ENCODE peak calls at places on chromosome 6, in five cellular contexts. One of them, this sample, is unnamed.

GRCh38 chr6:37866590-37867507 is 47.3 kb downstream of the ZFAND3 start:
- DNase-seq in astrocyte: no peak
- DNase-seq in OCI-LY7: no peak
- DNase-seq in hepatocyte: no peak
- DNase-seq in SK-N-SH: no peak
- DNase-seq in this sample: no peak

GRCh38 chr6:53020005-53020744 is 25.1 kb upstream of the GSTA4 start:
- DNase-seq in OCI-LY7: no peak
- DNase-seq in astrocyte: no peak
- DNase-seq in hepatocyte: no peak
- DNase-seq in SK-N-SH: peak; percentile 40
- DNase-seq in this sample: no peak

GRCh38 chr6:122956376-122956775 is 39.7 kb upstream of the CLVS2 start:
- DNase-seq in astrocyte: no peak
- DNase-seq in hepatocyte: no peak
- DNase-seq in OCI-LY7: no peak
- DNase-seq in SK-N-SH: no peak
- DNase-seq in this sample: no peak

GRCh38 chr6:20211941-20212391 is 303 bp downstream of the MBOAT1 start:
- DNase-seq in astrocyte: peak; percentile 36
- DNase-seq in SK-N-SH: no peak
- DNase-seq in OCI-LY7: no peak
- DNase-seq in hepatocyte: peak; percentile 78
- DNase-seq in this sample: no peak

GRCh38 chr6:98977606-98978292 is 30.0 kb upstream of the FBXL4 start:
- DNase-seq in hepatocyte: no peak
- DNase-seq in astrocyte: no peak
- DNase-seq in OCI-LY7: no peak
- DNase-seq in SK-N-SH: no peak
- DNase-seq in this sample: no peak

GRCh38 chr6:24060982-24061754 is 64.8 kb upstream of the NRSN1 start:
- DNase-seq in OCI-LY7: no peak
- DNase-seq in hepatocyte: no peak
- DNase-seq in astrocyte: no peak
- DNase-seq in SK-N-SH: no peak
- DNase-seq in this sample: no peak

GRCh38 chr6:89268776-89269175 is 46.3 kb downstream of the GABRR2 start:
- DNase-seq in astrocyte: no peak
- DNase-seq in OCI-LY7: no peak
- DNase-seq in hepatocyte: no peak
- DNase-seq in SK-N-SH: no peak
- DNase-seq in this sample: no peak

GRCh38 chr6:80197474-80197873 is 91.0 kb downstream of the BCKDHB start:
- DNase-seq in OCI-LY7: no peak
- DNase-seq in astrocyte: peak; percentile 48
- DNase-seq in SK-N-SH: no peak
- DNase-seq in hepatocyte: no peak
- DNase-seq in this sample: no peak

GRCh38 chr6:112231609-112232060 is 22.7 kb downstream of the LAMA4 start:
- DNase-seq in hepatocyte: no peak
- DNase-seq in OCI-LY7: no peak
- DNase-seq in astrocyte: peak; percentile 79
- DNase-seq in SK-N-SH: no peak
- DNase-seq in this sample: no peak

GRCh38 chr6:28808383-28808782 is 115.4 kb downstream of the TRIM27 start:
- DNase-seq in astrocyte: no peak
- DNase-seq in hepatocyte: no peak
- DNase-seq in SK-N-SH: no peak
- DNase-seq in OCI-LY7: no peak
- DNase-seq in this sample: no peak

GRCh38 chr6:149842331-149842730 is 21.8 kb downstream of the LRP11 start:
- DNase-seq in astrocyte: no peak
- DNase-seq in OCI-LY7: no peak
- DNase-seq in hepatocyte: no peak
- DNase-seq in SK-N-SH: no peak
- DNase-seq in this sample: no peak

GRCh38 chr6:56259682-56260081 is 12.3 kb upstream of the COL21A1 start:
- DNase-seq in SK-N-SH: no peak
- DNase-seq in OCI-LY7: no peak
- DNase-seq in astrocyte: peak; percentile 39
- DNase-seq in hepatocyte: peak; percentile 27
- DNase-seq in this sample: no peak

GRCh38 chr6:116278853-116279231 is 888 bp downstream of the TSPYL1 start:
- DNase-seq in SK-N-SH: peak; percentile 44
- DNase-seq in OCI-LY7: no peak
- DNase-seq in astrocyte: no peak
- DNase-seq in hepatocyte: no peak
- DNase-seq in this sample: no peak

GRCh38 chr6:136753624-136754023 is 38.7 kb downstream of the MAP3K5 start:
- DNase-seq in astrocyte: no peak
- DNase-seq in SK-N-SH: no peak
- DNase-seq in OCI-LY7: no peak
- DNase-seq in hepatocyte: no peak
- DNase-seq in this sample: no peak

GRCh38 chr6:101741474-101742171 is 348.1 kb downstream of the GRIK2 start:
- DNase-seq in SK-N-SH: no peak
- DNase-seq in astrocyte: no peak
- DNase-seq in hepatocyte: no peak
- DNase-seq in OCI-LY7: no peak
- DNase-seq in this sample: no peak

GRCh38 chr6:32082951-32083350 is 26.2 kb downstream of the TNXB start:
- DNase-seq in SK-N-SH: no peak
- DNase-seq in astrocyte: peak; percentile 75
- DNase-seq in OCI-LY7: no peak
- DNase-seq in hepatocyte: no peak
- DNase-seq in this sample: no peak

GRCh38 chr6:139172567-139172966 is 37.7 kb downstream of the HECA start:
- DNase-seq in OCI-LY7: no peak
- DNase-seq in SK-N-SH: no peak
- DNase-seq in hepatocyte: no peak
- DNase-seq in astrocyte: no peak
- DNase-seq in this sample: no peak

GRCh38 chr6:155078331-155078745 is 83.2 kb downstream of the TIAM2 start:
- DNase-seq in astrocyte: peak; percentile 59
- DNase-seq in OCI-LY7: no peak
- DNase-seq in SK-N-SH: no peak
- DNase-seq in hepatocyte: peak; percentile 32
- DNase-seq in this sample: no peak

GRCh38 chr6:8481727-8482126 is 46.4 kb upstream of the SLC35B3 start:
- DNase-seq in astrocyte: no peak
- DNase-seq in SK-N-SH: no peak
- DNase-seq in OCI-LY7: no peak
- DNase-seq in hepatocyte: no peak
- DNase-seq in this sample: no peak

GRCh38 chr6:24777227-24777626 is 2.5 kb downstream of the GMNN start:
- DNase-seq in astrocyte: no peak
- DNase-seq in OCI-LY7: no peak
- DNase-seq in SK-N-SH: no peak
- DNase-seq in hepatocyte: no peak
- DNase-seq in this sample: no peak

GRCh38 chr6:113862112-113862511 is 5.0 kb downstream of the MARCKS start:
- DNase-seq in OCI-LY7: no peak
- DNase-seq in astrocyte: peak; percentile 22
- DNase-seq in SK-N-SH: no peak
- DNase-seq in hepatocyte: no peak
- DNase-seq in this sample: no peak

GRCh38 chr6:79180082-79180481 is 54.4 kb downstream of the HMGN3 start:
- DNase-seq in OCI-LY7: no peak
- DNase-seq in astrocyte: no peak
- DNase-seq in SK-N-SH: peak; percentile 15
- DNase-seq in hepatocyte: no peak
- DNase-seq in this sample: no peak

GRCh38 chr6:53768636-53769035 is 26.2 kb upstream of the LRRC1 start:
- DNase-seq in astrocyte: no peak
- DNase-seq in hepatocyte: no peak
- DNase-seq in SK-N-SH: no peak
- DNase-seq in OCI-LY7: no peak
- DNase-seq in this sample: no peak

GRCh38 chr6:42981866-42982265 is 2.5 kb upstream of the PPP2R5D start:
- DNase-seq in hepatocyte: no peak
- DNase-seq in SK-N-SH: no peak
- DNase-seq in astrocyte: no peak
- DNase-seq in OCI-LY7: no peak
- DNase-seq in this sample: no peak

GRCh38 chr6:84282566-84282965 is 55.1 kb upstream of the CEP162 start:
- DNase-seq in astrocyte: peak; percentile 79
- DNase-seq in hepatocyte: no peak
- DNase-seq in SK-N-SH: no peak
- DNase-seq in OCI-LY7: no peak
- DNase-seq in this sample: no peak

GRCh38 chr6:41170547-41171160 is 7.7 kb upstream of the TREM2 start:
- DNase-seq in OCI-LY7: no peak
- DNase-seq in astrocyte: no peak
- DNase-seq in SK-N-SH: no peak
- DNase-seq in hepatocyte: no peak
- DNase-seq in this sample: no peak

GRCh38 chr6:144397141-144397540 is 112.0 kb downstream of the UTRN start:
- DNase-seq in astrocyte: no peak
- DNase-seq in hepatocyte: no peak
- DNase-seq in SK-N-SH: no peak
- DNase-seq in OCI-LY7: no peak
- DNase-seq in this sample: no peak

GRCh38 chr6:144390886-144391285 is 105.8 kb downstream of the UTRN start:
- DNase-seq in SK-N-SH: no peak
- DNase-seq in hepatocyte: no peak
- DNase-seq in astrocyte: no peak
- DNase-seq in OCI-LY7: no peak
- DNase-seq in this sample: no peak

GRCh38 chr6:144395835-144396234 is 110.7 kb downstream of the UTRN start:
- DNase-seq in hepatocyte: no peak
- DNase-seq in astrocyte: no peak
- DNase-seq in OCI-LY7: no peak
- DNase-seq in SK-N-SH: no peak
- DNase-seq in this sample: no peak

GRCh38 chr6:144394209-144394608 is 109.1 kb downstream of the UTRN start:
- DNase-seq in astrocyte: no peak
- DNase-seq in hepatocyte: no peak
- DNase-seq in SK-N-SH: no peak
- DNase-seq in OCI-LY7: no peak
- DNase-seq in this sample: no peak

GRCh38 chr6:144395014-144395413 is 109.9 kb downstream of the UTRN start:
- DNase-seq in OCI-LY7: no peak
- DNase-seq in SK-N-SH: no peak
- DNase-seq in hepatocyte: no peak
- DNase-seq in astrocyte: no peak
- DNase-seq in this sample: no peak
- H3K9me3 ChIP-seq in OCI-LY7: no peaks in the 10 kb centered on the region
- H3K9me3 ChIP-seq in SK-N-SH: peaks cover 6% of the 10 kb centered on the region
- H3K9me3 ChIP-seq in hepatocyte: no peaks in the 10 kb centered on the region
- H3K9me3 ChIP-seq in astrocyte: peaks cover 4% of the 10 kb centered on the region
- H3K9me3 ChIP-seq in this sample: peaks cover 7% of the 10 kb centered on the region

GRCh38 chr6:145732788-145733187 is 2.5 kb downstream of the EPM2A start:
- DNase-seq in OCI-LY7: no peak
- DNase-seq in SK-N-SH: no peak
- DNase-seq in astrocyte: no peak
- DNase-seq in hepatocyte: no peak
- DNase-seq in this sample: no peak

GRCh38 chr6:145727817-145728388 is 7.4 kb downstream of the EPM2A start:
- DNase-seq in OCI-LY7: no peak
- DNase-seq in hepatocyte: no peak
- DNase-seq in SK-N-SH: no peak
- DNase-seq in astrocyte: no peak
- DNase-seq in this sample: no peak

GRCh38 chr6:145729887-145730286 is 5.4 kb downstream of the EPM2A start:
- DNase-seq in astrocyte: no peak
- DNase-seq in OCI-LY7: no peak
- DNase-seq in hepatocyte: no peak
- DNase-seq in SK-N-SH: no peak
- DNase-seq in this sample: no peak

GRCh38 chr6:145731432-145731831 is 3.9 kb downstream of the EPM2A start:
- DNase-seq in OCI-LY7: no peak
- DNase-seq in astrocyte: no peak
- DNase-seq in hepatocyte: no peak
- DNase-seq in SK-N-SH: no peak
- DNase-seq in this sample: no peak

DNA sequence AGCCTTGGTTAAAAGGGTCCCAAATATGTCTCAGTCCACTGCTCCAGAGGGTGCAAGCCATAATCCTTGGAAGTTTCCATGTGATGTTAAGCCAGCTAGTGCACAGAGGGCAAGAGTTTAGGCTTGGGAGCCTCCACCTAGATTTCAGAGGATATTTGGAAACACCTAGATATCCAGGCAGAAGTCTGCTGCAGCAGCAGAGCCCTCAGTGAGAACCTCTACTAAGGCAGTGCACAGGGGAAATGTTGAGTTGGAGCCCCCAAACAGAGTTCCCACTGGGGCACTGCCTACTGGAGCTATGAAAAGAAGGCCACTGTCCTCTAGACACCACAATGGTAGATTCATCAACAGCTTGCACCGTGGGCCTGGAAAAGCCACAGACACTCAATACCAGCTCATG is 6.3 kb downstream of the EPM2A start:
- DNase-seq in OCI-LY7: peak; percentile 18
- DNase-seq in astrocyte: no peak
- DNase-seq in SK-N-SH: no peak
- DNase-seq in hepatocyte: no peak
- DNase-seq in this sample: no peak
- H3K9me3 ChIP-seq in OCI-LY7: peaks cover 37% of the 10 kb centered on the region
- H3K9me3 ChIP-seq in astrocyte: peaks cover 6% of the 10 kb centered on the region
- H3K9me3 ChIP-seq in SK-N-SH: no peaks in the 10 kb centered on the region
- H3K9me3 ChIP-seq in hepatocyte: no peaks in the 10 kb centered on the region
- H3K9me3 ChIP-seq in this sample: peaks cover 8% of the 10 kb centered on the region

GRCh38 chr6:161214722-161215121 is 59.1 kb downstream of the AGPAT4 start:
- DNase-seq in hepatocyte: no peak
- DNase-seq in SK-N-SH: no peak
- DNase-seq in OCI-LY7: no peak
- DNase-seq in astrocyte: no peak
- DNase-seq in this sample: no peak

GRCh38 chr6:161215193-161215592 is 58.7 kb downstream of the AGPAT4 start:
- DNase-seq in SK-N-SH: no peak
- DNase-seq in OCI-LY7: no peak
- DNase-seq in hepatocyte: peak; percentile 58
- DNase-seq in astrocyte: peak; percentile 99
- DNase-seq in this sample: peak; percentile 99

GRCh38 chr6:161217631-161218030 is 56.2 kb downstream of the AGPAT4 start:
- DNase-seq in hepatocyte: no peak
- DNase-seq in astrocyte: no peak
- DNase-seq in OCI-LY7: no peak
- DNase-seq in SK-N-SH: no peak
- DNase-seq in this sample: no peak

GRCh38 chr6:161216616-161217205 is 57.1 kb downstream of the AGPAT4 start:
- DNase-seq in hepatocyte: no peak
- DNase-seq in astrocyte: no peak
- DNase-seq in SK-N-SH: no peak
- DNase-seq in OCI-LY7: no peak
- DNase-seq in this sample: no peak

GRCh38 chr6:161215876-161216615 is 57.8 kb downstream of the AGPAT4 start:
- DNase-seq in astrocyte: peak; percentile 88
- DNase-seq in hepatocyte: no peak
- DNase-seq in OCI-LY7: no peak
- DNase-seq in SK-N-SH: no peak
- DNase-seq in this sample: peak; percentile 55
- H3K9me3 ChIP-seq in astrocyte: no peaks in the 10 kb centered on the region
- H3K9me3 ChIP-seq in hepatocyte: no peaks in the 10 kb centered on the region
- H3K9me3 ChIP-seq in OCI-LY7: peaks cover 10% of the 10 kb centered on the region
- H3K9me3 ChIP-seq in SK-N-SH: peaks cover 14% of the 10 kb centered on the region
- H3K9me3 ChIP-seq in this sample: peaks cover 2% of the 10 kb centered on the region

GRCh38 chr6:362924-363249 is 28.7 kb upstream of the IRF4 start:
- DNase-seq in SK-N-SH: no peak
- DNase-seq in astrocyte: no peak
- DNase-seq in OCI-LY7: no peak
- DNase-seq in hepatocyte: no peak
- DNase-seq in this sample: no peak
- H3K9me3 ChIP-seq in SK-N-SH: no peaks in the 10 kb centered on the region
- H3K9me3 ChIP-seq in astrocyte: peaks cover 9% of the 10 kb centered on the region
- H3K9me3 ChIP-seq in OCI-LY7: no peaks in the 10 kb centered on the region
- H3K9me3 ChIP-seq in hepatocyte: peaks cover 5% of the 10 kb centered on the region
- H3K9me3 ChIP-seq in this sample: peaks cover 63% of the 10 kb centered on the region

This sample was measured in AG04450.